ENCODE peak calls at places on chromosomes 16 and 17, in six cellular contexts. One of them, this sample, is unnamed.

GRCh38 chr17:27576429-27577123 is 54.4 kb upstream of the LGALS9 start:
- DNase-seq in activated T-helper 9 cell treated with anti-CD3 and anti-CD28 coated beads, Interleukin-2, amount 50 U/mL, for 16 hours: no peak
- DNase-seq in stimulated activated CD4-positive, alpha-beta T cell treated with anti-CD3 and anti-CD28 coated beads, Interleukin-4, amount 100 ng/mL, for 4 hours: no peak
- DNase-seq in epithelial cell of esophagus: no peak
- DNase-seq in T-helper 22 cell: no peak
- DNase-seq in head of caudate nucleus: peak
- DNase-seq in this sample: no peak

GRCh38 chr17:40347319-40348135 is 17.0 kb downstream of the GJD3 start:
- DNase-seq in T-helper 22 cell: no peak
- DNase-seq in epithelial cell of esophagus: no peak
- DNase-seq in activated T-helper 9 cell treated with anti-CD3 and anti-CD28 coated beads, Interleukin-2, amount 50 U/mL, for 16 hours: no peak
- DNase-seq in head of caudate nucleus: peak
- DNase-seq in stimulated activated CD4-positive, alpha-beta T cell treated with anti-CD3 and anti-CD28 coated beads, Interleukin-4, amount 100 ng/mL, for 4 hours: no peak
- DNase-seq in this sample: no peak

GRCh38 chr17:8393470-8394231 is 4.0 kb downstream of the RNF222 start:
- DNase-seq in stimulated activated CD4-positive, alpha-beta T cell treated with anti-CD3 and anti-CD28 coated beads, Interleukin-4, amount 100 ng/mL, for 4 hours: no peak
- DNase-seq in T-helper 22 cell: no peak
- DNase-seq in activated T-helper 9 cell treated with anti-CD3 and anti-CD28 coated beads, Interleukin-2, amount 50 U/mL, for 16 hours: no peak
- DNase-seq in head of caudate nucleus: no peak
- DNase-seq in epithelial cell of esophagus: peak
- DNase-seq in this sample: no peak

GRCh38 chr16:6286176-6286575 is 1046.5 kb upstream of the RBFOX1 start:
- DNase-seq in T-helper 22 cell: no peak
- DNase-seq in head of caudate nucleus: no peak
- DNase-seq in stimulated activated CD4-positive, alpha-beta T cell treated with anti-CD3 and anti-CD28 coated beads, Interleukin-4, amount 100 ng/mL, for 4 hours: no peak
- DNase-seq in epithelial cell of esophagus: no peak
- DNase-seq in activated T-helper 9 cell treated with anti-CD3 and anti-CD28 coated beads, Interleukin-2, amount 50 U/mL, for 16 hours: no peak
- DNase-seq in this sample: no peak

GRCh38 chr16:48109496-48109895 is 46.3 kb downstream of the ABCC12 start:
- DNase-seq in stimulated activated CD4-positive, alpha-beta T cell treated with anti-CD3 and anti-CD28 coated beads, Interleukin-4, amount 100 ng/mL, for 4 hours: no peak
- DNase-seq in epithelial cell of esophagus: no peak
- DNase-seq in head of caudate nucleus: no peak
- DNase-seq in T-helper 22 cell: no peak
- DNase-seq in activated T-helper 9 cell treated with anti-CD3 and anti-CD28 coated beads, Interleukin-2, amount 50 U/mL, for 16 hours: no peak
- DNase-seq in this sample: no peak

GRCh38 chr16:66274335-66275110 is 92.0 kb upstream of the CDH5 start:
- DNase-seq in epithelial cell of esophagus: peak
- DNase-seq in stimulated activated CD4-positive, alpha-beta T cell treated with anti-CD3 and anti-CD28 coated beads, Interleukin-4, amount 100 ng/mL, for 4 hours: no peak
- DNase-seq in T-helper 22 cell: no peak
- DNase-seq in head of caudate nucleus: no peak
- DNase-seq in activated T-helper 9 cell treated with anti-CD3 and anti-CD28 coated beads, Interleukin-2, amount 50 U/mL, for 16 hours: no peak
- DNase-seq in this sample: no peak

GRCh38 chr16:9345046-9345445 is 253.6 kb downstream of the HAPSTR1 start:
- DNase-seq in head of caudate nucleus: no peak
- DNase-seq in T-helper 22 cell: no peak
- DNase-seq in activated T-helper 9 cell treated with anti-CD3 and anti-CD28 coated beads, Interleukin-2, amount 50 U/mL, for 16 hours: no peak
- DNase-seq in stimulated activated CD4-positive, alpha-beta T cell treated with anti-CD3 and anti-CD28 coated beads, Interleukin-4, amount 100 ng/mL, for 4 hours: no peak
- DNase-seq in epithelial cell of esophagus: no peak
- DNase-seq in this sample: no peak

GRCh38 chr17:75404223-75404738 is 1.2 kb downstream of the GRB2 start:
- DNase-seq in stimulated activated CD4-positive, alpha-beta T cell treated with anti-CD3 and anti-CD28 coated beads, Interleukin-4, amount 100 ng/mL, for 4 hours: peak
- DNase-seq in head of caudate nucleus: peak
- DNase-seq in epithelial cell of esophagus: peak
- DNase-seq in T-helper 22 cell: peak
- DNase-seq in activated T-helper 9 cell treated with anti-CD3 and anti-CD28 coated beads, Interleukin-2, amount 50 U/mL, for 16 hours: peak
- DNase-seq in this sample: peak

GRCh38 chr16:23518435-23518891 is 8.2 kb upstream of the GGA2 start:
- DNase-seq in epithelial cell of esophagus: no peak
- DNase-seq in activated T-helper 9 cell treated with anti-CD3 and anti-CD28 coated beads, Interleukin-2, amount 50 U/mL, for 16 hours: no peak
- DNase-seq in stimulated activated CD4-positive, alpha-beta T cell treated with anti-CD3 and anti-CD28 coated beads, Interleukin-4, amount 100 ng/mL, for 4 hours: no peak
- DNase-seq in T-helper 22 cell: no peak
- DNase-seq in head of caudate nucleus: no peak
- DNase-seq in this sample: no peak

GRCh38 chr17:34755371-34755770 is 176.0 kb downstream of the TMEM132E start:
- DNase-seq in head of caudate nucleus: no peak
- DNase-seq in stimulated activated CD4-positive, alpha-beta T cell treated with anti-CD3 and anti-CD28 coated beads, Interleukin-4, amount 100 ng/mL, for 4 hours: no peak
- DNase-seq in T-helper 22 cell: no peak
- DNase-seq in activated T-helper 9 cell treated with anti-CD3 and anti-CD28 coated beads, Interleukin-2, amount 50 U/mL, for 16 hours: no peak
- DNase-seq in epithelial cell of esophagus: no peak
- DNase-seq in this sample: no peak

GRCh38 chr16:67969286-67970039 is 1.0 kb upstream of the SLC12A4 start:
- DNase-seq in stimulated activated CD4-positive, alpha-beta T cell treated with anti-CD3 and anti-CD28 coated beads, Interleukin-4, amount 100 ng/mL, for 4 hours: no peak
- DNase-seq in epithelial cell of esophagus: no peak
- DNase-seq in head of caudate nucleus: no peak
- DNase-seq in activated T-helper 9 cell treated with anti-CD3 and anti-CD28 coated beads, Interleukin-2, amount 50 U/mL, for 16 hours: no peak
- DNase-seq in T-helper 22 cell: no peak
- DNase-seq in this sample: no peak

GRCh38 chr17:56974055-56974454 is 3.9 kb upstream of the SCPEP1 start:
- DNase-seq in head of caudate nucleus: no peak
- DNase-seq in stimulated activated CD4-positive, alpha-beta T cell treated with anti-CD3 and anti-CD28 coated beads, Interleukin-4, amount 100 ng/mL, for 4 hours: no peak
- DNase-seq in activated T-helper 9 cell treated with anti-CD3 and anti-CD28 coated beads, Interleukin-2, amount 50 U/mL, for 16 hours: no peak
- DNase-seq in T-helper 22 cell: no peak
- DNase-seq in epithelial cell of esophagus: no peak
- DNase-seq in this sample: no peak

GRCh38 chr16:82042841-82043240 is 7.8 kb downstream of the HSD17B2 start:
- DNase-seq in head of caudate nucleus: no peak
- DNase-seq in stimulated activated CD4-positive, alpha-beta T cell treated with anti-CD3 and anti-CD28 coated beads, Interleukin-4, amount 100 ng/mL, for 4 hours: no peak
- DNase-seq in epithelial cell of esophagus: no peak
- DNase-seq in T-helper 22 cell: no peak
- DNase-seq in activated T-helper 9 cell treated with anti-CD3 and anti-CD28 coated beads, Interleukin-2, amount 50 U/mL, for 16 hours: no peak
- DNase-seq in this sample: no peak

GRCh38 chr17:31492880-31493655 is 101.6 kb downstream of the RAB11FIP4 start:
- DNase-seq in stimulated activated CD4-positive, alpha-beta T cell treated with anti-CD3 and anti-CD28 coated beads, Interleukin-4, amount 100 ng/mL, for 4 hours: peak
- DNase-seq in activated T-helper 9 cell treated with anti-CD3 and anti-CD28 coated beads, Interleukin-2, amount 50 U/mL, for 16 hours: peak
- DNase-seq in epithelial cell of esophagus: no peak
- DNase-seq in T-helper 22 cell: peak
- DNase-seq in head of caudate nucleus: no peak
- DNase-seq in this sample: no peak

GRCh38 chr16:53745753-53746258 is 41.9 kb downstream of the FTO start:
- DNase-seq in T-helper 22 cell: no peak
- DNase-seq in activated T-helper 9 cell treated with anti-CD3 and anti-CD28 coated beads, Interleukin-2, amount 50 U/mL, for 16 hours: no peak
- DNase-seq in stimulated activated CD4-positive, alpha-beta T cell treated with anti-CD3 and anti-CD28 coated beads, Interleukin-4, amount 100 ng/mL, for 4 hours: no peak
- DNase-seq in head of caudate nucleus: no peak
- DNase-seq in epithelial cell of esophagus: peak
- DNase-seq in this sample: no peak

GRCh38 chr16:15775209-15775608 is 81.6 kb downstream of the MYH11 start:
- DNase-seq in activated T-helper 9 cell treated with anti-CD3 and anti-CD28 coated beads, Interleukin-2, amount 50 U/mL, for 16 hours: no peak
- DNase-seq in T-helper 22 cell: no peak
- DNase-seq in epithelial cell of esophagus: peak
- DNase-seq in head of caudate nucleus: no peak
- DNase-seq in stimulated activated CD4-positive, alpha-beta T cell treated with anti-CD3 and anti-CD28 coated beads, Interleukin-4, amount 100 ng/mL, for 4 hours: no peak
- DNase-seq in this sample: no peak